ENCODE peak calls at places on chromosome 21, in six cellular contexts. One of them, this sample, is unnamed.
A peak's percentile ranks its signal among the peaks of the same experiment; 100 is the strongest.

GRCh38 chr21:33703750-33704606 is 61.7 kb downstream of the ITSN1 start:
- DNase-seq in ecto neural progenitor cell: no peak
- DNase-seq in M059J: no peak
- DNase-seq in CD8-positive, alpha-beta memory T cell: no peak
- DNase-seq in NCI-H446: no peak
- DNase-seq in A172: no peak
- DNase-seq in this sample: no peak

GRCh38 chr21:42829954-42830353 is 49.4 kb downstream of the WDR4 start:
- DNase-seq in NCI-H446: no peak
- DNase-seq in A172: no peak
- DNase-seq in ecto neural progenitor cell: no peak
- DNase-seq in CD8-positive, alpha-beta memory T cell: no peak
- DNase-seq in M059J: no peak
- DNase-seq in this sample: no peak

GRCh38 chr21:15164678-15165303 is 100.0 kb upstream of the NRIP1 start:
- DNase-seq in M059J: peak; percentile 17
- DNase-seq in A172: no peak
- DNase-seq in ecto neural progenitor cell: no peak
- DNase-seq in NCI-H446: no peak
- DNase-seq in CD8-positive, alpha-beta memory T cell: no peak
- DNase-seq in this sample: peak; percentile 85

GRCh38 chr21:34693192-34693810 is 24.5 kb downstream of the CLIC6 start:
- DNase-seq in CD8-positive, alpha-beta memory T cell: peak; percentile 52
- DNase-seq in A172: peak; percentile 79
- DNase-seq in ecto neural progenitor cell: no peak
- DNase-seq in NCI-H446: peak; percentile 48
- DNase-seq in M059J: peak; percentile 75
- DNase-seq in this sample: peak; percentile 62

GRCh38 chr21:31641416-31641922 is 18.0 kb upstream of the SOD1 start:
- DNase-seq in M059J: no peak
- DNase-seq in ecto neural progenitor cell: no peak
- DNase-seq in CD8-positive, alpha-beta memory T cell: no peak
- DNase-seq in A172: no peak
- DNase-seq in NCI-H446: no peak
- DNase-seq in this sample: no peak

GRCh38 chr21:38945536-38946245 is 140.0 kb downstream of the ETS2 start:
- DNase-seq in CD8-positive, alpha-beta memory T cell: no peak
- DNase-seq in M059J: peak; percentile 56
- DNase-seq in NCI-H446: no peak
- DNase-seq in A172: peak; percentile 62
- DNase-seq in ecto neural progenitor cell: peak; percentile 60
- DNase-seq in this sample: no peak

GRCh38 chr21:45084121-45084520 is 9.7 kb downstream of the ADARB1 start:
- DNase-seq in A172: no peak
- DNase-seq in ecto neural progenitor cell: no peak
- DNase-seq in CD8-positive, alpha-beta memory T cell: no peak
- DNase-seq in M059J: no peak
- DNase-seq in NCI-H446: no peak
- DNase-seq in this sample: no peak

GRCh38 chr21:39175154-39175553 is 8.1 kb downstream of the PSMG1 start:
- DNase-seq in M059J: peak; percentile 47
- DNase-seq in ecto neural progenitor cell: no peak
- DNase-seq in CD8-positive, alpha-beta memory T cell: no peak
- DNase-seq in A172: no peak
- DNase-seq in NCI-H446: peak; percentile 12
- DNase-seq in this sample: peak; percentile 37

GRCh38 chr21:15617968-15618367 is 111.8 kb upstream of the USP25 start:
- DNase-seq in A172: peak; percentile 87
- DNase-seq in NCI-H446: no peak
- DNase-seq in ecto neural progenitor cell: no peak
- DNase-seq in M059J: peak; percentile 42
- DNase-seq in CD8-positive, alpha-beta memory T cell: no peak
- DNase-seq in this sample: peak; percentile 41

GRCh38 chr21:28632718-28633408 is 359.8 kb downstream of the LTN1 start:
- DNase-seq in A172: peak; percentile 76
- DNase-seq in CD8-positive, alpha-beta memory T cell: no peak
- DNase-seq in M059J: peak; percentile 67
- DNase-seq in NCI-H446: no peak
- DNase-seq in ecto neural progenitor cell: no peak
- DNase-seq in this sample: peak; percentile 100

GRCh38 chr21:39281207-39281606 is 32.2 kb downstream of the BRWD1 start:
- DNase-seq in ecto neural progenitor cell: no peak
- DNase-seq in M059J: no peak
- DNase-seq in CD8-positive, alpha-beta memory T cell: no peak
- DNase-seq in NCI-H446: no peak
- DNase-seq in A172: no peak
- DNase-seq in this sample: no peak

GRCh38 chr21:46124926-46125845 is 27.3 kb downstream of the COL6A2 start:
- DNase-seq in M059J: no peak
- DNase-seq in ecto neural progenitor cell: peak; percentile 34
- DNase-seq in A172: no peak
- DNase-seq in CD8-positive, alpha-beta memory T cell: no peak
- DNase-seq in NCI-H446: no peak
- DNase-seq in this sample: no peak

GRCh38 chr21:38277501-38278111 is 20.8 kb downstream of the KCNJ15 start:
- DNase-seq in A172: peak; percentile 99
- DNase-seq in M059J: peak; percentile 99
- DNase-seq in NCI-H446: no peak
- DNase-seq in ecto neural progenitor cell: no peak
- DNase-seq in CD8-positive, alpha-beta memory T cell: no peak
- DNase-seq in this sample: peak; percentile 100

GRCh38 chr21:46455575-46456385 is 2.9 kb upstream of the DIP2A start:
- DNase-seq in A172: peak; percentile 64
- DNase-seq in NCI-H446: no peak
- DNase-seq in M059J: peak; percentile 90
- DNase-seq in ecto neural progenitor cell: no peak
- DNase-seq in CD8-positive, alpha-beta memory T cell: no peak
- DNase-seq in this sample: peak; percentile 82

GRCh38 chr21:45618846-45619485 is 24.6 kb upstream of the PCBP3 start:
- DNase-seq in ecto neural progenitor cell: no peak
- DNase-seq in A172: peak; percentile 26
- DNase-seq in CD8-positive, alpha-beta memory T cell: no peak
- DNase-seq in M059J: peak; percentile 45
- DNase-seq in NCI-H446: no peak
- DNase-seq in this sample: no peak

GRCh38 chr21:26405735-26406361 is 167.2 kb downstream of the CYYR1 start:
- DNase-seq in CD8-positive, alpha-beta memory T cell: no peak
- DNase-seq in NCI-H446: peak; percentile 13
- DNase-seq in M059J: peak; percentile 83
- DNase-seq in A172: peak; percentile 93
- DNase-seq in ecto neural progenitor cell: no peak
- DNase-seq in this sample: peak; percentile 92

GRCh38 chr21:35470522-35470921 is 421.4 kb upstream of the RUNX1 start:
- DNase-seq in ecto neural progenitor cell: no peak
- DNase-seq in M059J: no peak
- DNase-seq in CD8-positive, alpha-beta memory T cell: no peak
- DNase-seq in A172: no peak
- DNase-seq in NCI-H446: no peak
- DNase-seq in this sample: no peak

GRCh38 chr21:27646691-27647090 is 679.8 kb upstream of the ADAMTS5 start:
- DNase-seq in NCI-H446: no peak
- DNase-seq in CD8-positive, alpha-beta memory T cell: no peak
- DNase-seq in M059J: no peak
- DNase-seq in ecto neural progenitor cell: no peak
- DNase-seq in A172: no peak
- DNase-seq in this sample: peak; percentile 69

GRCh38 chr21:14527690-14528652 is 18.1 kb downstream of the SAMSN1 start:
- DNase-seq in NCI-H446: no peak
- DNase-seq in ecto neural progenitor cell: no peak
- DNase-seq in M059J: no peak
- DNase-seq in CD8-positive, alpha-beta memory T cell: no peak
- DNase-seq in A172: no peak
- DNase-seq in this sample: no peak

GRCh38 chr21:46029201-46029924 is 47.8 kb downstream of the COL6A1 start:
- DNase-seq in M059J: no peak
- DNase-seq in A172: no peak
- DNase-seq in ecto neural progenitor cell: no peak
- DNase-seq in NCI-H446: no peak
- DNase-seq in CD8-positive, alpha-beta memory T cell: no peak
- DNase-seq in this sample: no peak

GRCh38 chr21:40847956-40848355 is 998 bp upstream of the DSCAM start:
- DNase-seq in NCI-H446: no peak
- DNase-seq in ecto neural progenitor cell: no peak
- DNase-seq in A172: no peak
- DNase-seq in CD8-positive, alpha-beta memory T cell: no peak
- DNase-seq in M059J: no peak
- DNase-seq in this sample: no peak

GRCh38 chr21:38272215-38272614 is 15.4 kb downstream of the KCNJ15 start:
- DNase-seq in CD8-positive, alpha-beta memory T cell: no peak
- DNase-seq in ecto neural progenitor cell: no peak
- DNase-seq in A172: no peak
- DNase-seq in NCI-H446: no peak
- DNase-seq in M059J: no peak
- DNase-seq in this sample: peak; percentile 75

GRCh38 chr21:21018841-21019240 is 20.6 kb downstream of the NCAM2 start:
- DNase-seq in NCI-H446: peak; percentile 54
- DNase-seq in M059J: peak; percentile 49
- DNase-seq in A172: no peak
- DNase-seq in ecto neural progenitor cell: no peak
- DNase-seq in CD8-positive, alpha-beta memory T cell: no peak
- DNase-seq in this sample: no peak

GRCh38 chr21:43354016-43354420 is 72.9 kb downstream of the SIK1 start:
- DNase-seq in NCI-H446: no peak
- DNase-seq in ecto neural progenitor cell: no peak
- DNase-seq in CD8-positive, alpha-beta memory T cell: no peak
- DNase-seq in A172: no peak
- DNase-seq in M059J: no peak
- DNase-seq in this sample: no peak

GRCh38 chr21:15062566-15062965 is 2.2 kb downstream of the NRIP1 start:
- DNase-seq in ecto neural progenitor cell: no peak
- DNase-seq in M059J: peak; percentile 27
- DNase-seq in NCI-H446: no peak
- DNase-seq in CD8-positive, alpha-beta memory T cell: peak; percentile 43
- DNase-seq in A172: peak; percentile 9
- DNase-seq in this sample: peak; percentile 54

GRCh38 chr21:35475006-35475405 is 425.9 kb upstream of the RUNX1 start:
- DNase-seq in ecto neural progenitor cell: no peak
- DNase-seq in M059J: no peak
- DNase-seq in A172: peak; percentile 30
- DNase-seq in CD8-positive, alpha-beta memory T cell: no peak
- DNase-seq in NCI-H446: no peak
- DNase-seq in this sample: peak; percentile 16

GRCh38 chr21:27813750-27814149 is 846.9 kb upstream of the ADAMTS5 start:
- DNase-seq in ecto neural progenitor cell: peak; percentile 48
- DNase-seq in A172: no peak
- DNase-seq in CD8-positive, alpha-beta memory T cell: no peak
- DNase-seq in M059J: no peak
- DNase-seq in NCI-H446: no peak
- DNase-seq in this sample: no peak

GRCh38 chr21:44364151-44365053 is 11.0 kb downstream of the TRPM2 start:
- DNase-seq in CD8-positive, alpha-beta memory T cell: no peak
- DNase-seq in NCI-H446: no peak
- DNase-seq in M059J: no peak
- DNase-seq in ecto neural progenitor cell: peak; percentile 46
- DNase-seq in A172: no peak
- DNase-seq in this sample: no peak

GRCh38 chr21:43794311-43794710 is 4.9 kb downstream of the RRP1 start:
- DNase-seq in M059J: no peak
- DNase-seq in A172: no peak
- DNase-seq in CD8-positive, alpha-beta memory T cell: no peak
- DNase-seq in NCI-H446: no peak
- DNase-seq in ecto neural progenitor cell: no peak
- DNase-seq in this sample: no peak

GRCh38 chr21:27269646-27270045 is 302.8 kb upstream of the ADAMTS5 start:
- DNase-seq in A172: peak; percentile 85
- DNase-seq in ecto neural progenitor cell: no peak
- DNase-seq in M059J: peak; percentile 88
- DNase-seq in NCI-H446: no peak
- DNase-seq in CD8-positive, alpha-beta memory T cell: no peak
- DNase-seq in this sample: peak; percentile 93

GRCh38 chr21:19029816-19030215 is 626.2 kb upstream of the TMPRSS15 start:
- DNase-seq in CD8-positive, alpha-beta memory T cell: no peak
- DNase-seq in A172: no peak
- DNase-seq in ecto neural progenitor cell: no peak
- DNase-seq in NCI-H446: no peak
- DNase-seq in M059J: no peak
- DNase-seq in this sample: no peak

GRCh38 chr21:44259082-44259705 is 2.5 kb downstream of the DNMT3L start:
- DNase-seq in NCI-H446: no peak
- DNase-seq in ecto neural progenitor cell: no peak
- DNase-seq in CD8-positive, alpha-beta memory T cell: no peak
- DNase-seq in A172: no peak
- DNase-seq in M059J: peak; percentile 37
- DNase-seq in this sample: no peak

GRCh38 chr21:34593954-34594531 is 20.9 kb downstream of the RCAN1 start:
- DNase-seq in NCI-H446: no peak
- DNase-seq in ecto neural progenitor cell: no peak
- DNase-seq in CD8-positive, alpha-beta memory T cell: no peak
- DNase-seq in A172: no peak
- DNase-seq in M059J: no peak
- DNase-seq in this sample: no peak

GRCh38 chr21:28834335-28835238 is 158.1 kb downstream of the LTN1 start:
- DNase-seq in M059J: peak; percentile 12
- DNase-seq in CD8-positive, alpha-beta memory T cell: no peak
- DNase-seq in ecto neural progenitor cell: no peak
- DNase-seq in A172: no peak
- DNase-seq in NCI-H446: no peak
- DNase-seq in this sample: peak; percentile 22